ENCODE peak calls at places on chromosomes 4 and X, in nine cellular contexts. A is left cardiac atrium, R is GM04504, Y is MM.1S, O is epithelial cell of esophagus, K is posterior cingulate gyrus, Z is HCT116, S is RCC 7860, B is SK-N-DZ. N is an unnamed sample.
A peak's percentile ranks its signal among the peaks of the same experiment; 100 is the strongest.

GRCh38 chr4:1776521-1777161 is 16.5 kb upstream of the FGFR3 start:
- DNase-seq in A (no peak), R (no peak), Y (no peak), O (no peak), K (no peak), Z (no peak), S (no peak), B (no peak), N (no peak)

GRCh38 chr4:21001490-21001889 is 301.2 kb downstream of the PACRGL start:
- DNase-seq in A (no peak), R (no peak), Y (no peak), O (no peak), K (no peak), Z (no peak), S (no peak), B (peak; percentile 90), N (no peak)

GRCh38 chrX:14013074-14013473 is 16.6 kb downstream of the GEMIN8 start:
- DNase-seq in A (no peak), R (peak; percentile 21), Y (no peak), O (no peak), K (no peak), Z (no peak), S (no peak), B (no peak), N (no peak)

GRCh38 chr4:121726642-121727268 is 30.0 kb upstream of the ANXA5 start:
- DNase-seq in A (no peak), R (peak; percentile 53), Y (peak; percentile 67), O (peak; percentile 74), K (no peak), Z (peak; percentile 61), S (peak; percentile 67), B (peak; percentile 39), N (no peak)

GRCh38 chrX:67543818-67544217 is at the start of gene AR:
- DNase-seq in A (peak; percentile 76), R (no peak), Y (no peak), O (no peak), K (peak; percentile 22), Z (no peak), S (no peak), B (peak; percentile 57), N (no peak)

GRCh38 chrX:22666441-22666840 is 333.3 kb upstream of the DDX53 start:
- DNase-seq in A (no peak), R (no peak), Y (no peak), O (peak; percentile 27), K (peak; percentile 35), Z (peak; percentile 42), S (no peak), B (no peak), N (no peak)

GRCh38 chrX:38154340-38154739 is 66.3 kb downstream of the SRPX start:
- DNase-seq in A (no peak), R (no peak), Y (no peak), O (no peak), K (no peak), Z (no peak), S (no peak), B (no peak), N (no peak)

GRCh38 chr4:158208931-158209640 is 1.2 kb upstream of the TMEM144 start:
- DNase-seq in A (no peak), R (no peak), Y (peak; percentile 46), O (no peak), K (no peak), Z (no peak), S (no peak), B (no peak), N (no peak)